ENCODE peak calls at places on chromosomes 3 and 15, in four cellular contexts. T is lung, N is neural crest cell, V is SW480. H is an unnamed sample.

GRCh38 chr15:99704444-99704838 is 28.8 kb downstream of the LYSMD4 start:
- DNase-seq in T (no peak), V (peak), N (peak), H (peak)

GRCh38 chr3:133209871-133210550 is 171.8 kb downstream of the TMEM108 start:
- DNase-seq in V (no peak), T (no peak), N (no peak), H (no peak)

GRCh38 chr3:107933450-107933849 is 157.4 kb downstream of the CD47 start:
- DNase-seq in V (no peak), T (no peak), N (no peak), H (no peak)

GRCh38 chr15:70259030-70259424 is 161.3 kb upstream of the TLE3 start:
- DNase-seq in V (peak), T (peak), N (no peak), H (no peak)

GRCh38 chr15:47246317-47246716 is 471.0 kb upstream of the SEMA6D start:
- DNase-seq in V (no peak), T (no peak), N (no peak), H (no peak)

GRCh38 chr3:143247007-143247563 is 127.5 kb downstream of the CHST2 start:
- DNase-seq in N (no peak), V (no peak), T (no peak), H (no peak)

GRCh38 chr3:187987919-187988318 is 166.0 kb upstream of the LPP start:
- DNase-seq in T (no peak), V (no peak), N (no peak), H (no peak)

GRCh38 chr3:179304605-179305004 is 18.2 kb upstream of the ZNF639 start:
- DNase-seq in N (no peak), T (no peak), V (no peak), H (peak)

GRCh38 chr3:120418866-120419490 is 31.8 kb downstream of the FSTL1 start:
- DNase-seq in N (no peak), V (peak), T (peak), H (peak)

GRCh38 chr3:40317061-40317676 is 7.7 kb downstream of the EIF1B start:
- DNase-seq in T (peak), N (peak), V (peak), H (peak)

GRCh38 chr3:130850846-130851245 is 43.0 kb upstream of the ATP2C1 start:
- DNase-seq in T (no peak), N (no peak), V (no peak), H (no peak)

GRCh38 chr15:74584779-74585178 is 30.9 kb upstream of the CLK3 start:
- DNase-seq in N (no peak), V (no peak), T (no peak), H (no peak)

GRCh38 chr3:4741404-4742307 is 237.6 kb upstream of the BHLHE40 start:
- DNase-seq in N (no peak), V (peak), T (peak), H (peak)

GRCh38 chr3:55165278-55165677 is 237.4 kb upstream of the LRTM1 start:
- DNase-seq in T (no peak), V (no peak), N (no peak), H (no peak)

GRCh38 chr3:7800006-7800780 is 701.4 kb upstream of the LMCD1 start:
- DNase-seq in T (no peak), V (peak), N (no peak), H (no peak)

GRCh38 chr15:75666823-75667501 is 19.2 kb downstream of the SNX33 start:
- DNase-seq in T (peak), N (no peak), V (peak), H (peak)

GRCh38 chr3:124763644-124764358 is 33.5 kb downstream of the UMPS start:
- DNase-seq in T (no peak), V (no peak), N (no peak), H (no peak)

H was measured in ACHN.